ENCODE peak calls at places on chromosomes 2 and 18, in five cellular contexts. One of them, this sample, is unnamed.

GRCh38 chr2:97711394-97711711 is 2.0 kb upstream of the ZAP70 start:
- DNase-seq in NAMALWA: no peak
- DNase-seq in RKO: no peak
- DNase-seq in adipocyte: no peak
- DNase-seq in omental fat pad: no peak
- DNase-seq in this sample: no peak

GRCh38 chr2:86440631-86441391 is at the start of gene KDM3A:
- DNase-seq in NAMALWA: peak
- DNase-seq in RKO: peak
- DNase-seq in omental fat pad: peak
- DNase-seq in adipocyte: peak
- DNase-seq in this sample: peak

GRCh38 chr2:144519934-144520717 is at the start of gene ZEB2:
- DNase-seq in NAMALWA: peak
- DNase-seq in adipocyte: peak
- DNase-seq in RKO: no peak
- DNase-seq in omental fat pad: no peak
- DNase-seq in this sample: peak

GRCh38 chr2:192480984-192481383 is 286.3 kb upstream of the TMEFF2 start:
- DNase-seq in adipocyte: no peak
- DNase-seq in RKO: no peak
- DNase-seq in omental fat pad: no peak
- DNase-seq in NAMALWA: no peak
- DNase-seq in this sample: no peak

GRCh38 chr2:188973650-188974049 is 523 bp upstream of the COL3A1 start:
- DNase-seq in adipocyte: peak
- DNase-seq in omental fat pad: no peak
- DNase-seq in RKO: no peak
- DNase-seq in NAMALWA: no peak
- DNase-seq in this sample: no peak

GRCh38 chr2:144183744-144184143 is 336.2 kb downstream of the ZEB2 start:
- DNase-seq in omental fat pad: no peak
- DNase-seq in RKO: no peak
- DNase-seq in adipocyte: peak
- DNase-seq in NAMALWA: peak
- DNase-seq in this sample: peak

GRCh38 chr2:240398711-240399267 is 36.7 kb upstream of the GPC1 start:
- DNase-seq in RKO: no peak
- DNase-seq in omental fat pad: no peak
- DNase-seq in adipocyte: no peak
- DNase-seq in NAMALWA: no peak
- DNase-seq in this sample: no peak

GRCh38 chr2:157780211-157780610 is 95.9 kb downstream of the ACVR1 start:
- DNase-seq in omental fat pad: no peak
- DNase-seq in adipocyte: no peak
- DNase-seq in NAMALWA: no peak
- DNase-seq in RKO: no peak
- DNase-seq in this sample: no peak

GRCh38 chr2:10385933-10386773 is 62.0 kb downstream of the ODC1 start:
- DNase-seq in RKO: no peak
- DNase-seq in adipocyte: peak
- DNase-seq in NAMALWA: no peak
- DNase-seq in omental fat pad: no peak
- DNase-seq in this sample: no peak

GRCh38 chr2:60411295-60411694 is 142.2 kb downstream of the BCL11A start:
- DNase-seq in adipocyte: peak
- DNase-seq in RKO: no peak
- DNase-seq in NAMALWA: no peak
- DNase-seq in omental fat pad: no peak
- DNase-seq in this sample: peak

GRCh38 chr2:68423966-68424650 is 43.0 kb downstream of the FBXO48 start:
- DNase-seq in NAMALWA: peak
- DNase-seq in RKO: no peak
- DNase-seq in adipocyte: no peak
- DNase-seq in omental fat pad: no peak
- DNase-seq in this sample: peak

GRCh38 chr18:47557160-47557559 is 305.7 kb upstream of the SKOR2 start:
- DNase-seq in adipocyte: no peak
- DNase-seq in RKO: no peak
- DNase-seq in NAMALWA: no peak
- DNase-seq in omental fat pad: no peak
- DNase-seq in this sample: no peak

GRCh38 chr18:11091746-11092145 is 57.6 kb downstream of the PIEZO2 start:
- DNase-seq in NAMALWA: no peak
- DNase-seq in RKO: no peak
- DNase-seq in omental fat pad: no peak
- DNase-seq in adipocyte: no peak
- DNase-seq in this sample: peak